ENCODE peak calls at places on chromosomes 6 and 20, in eight cellular contexts. C is stomach; V is cardiac muscle cell; I is CD4-positive, alpha-beta T cell; W is skeletal muscle cell; A is stimulated activated CD4-positive, alpha-beta T cell treated with anti-CD3 and anti-CD28 coated beads, Interleukin-1b, Interleukin-23, amount 100 ng/mL, for 24 hours; L is caudate nucleus; S is WTC11. D is an unnamed sample.

GRCh38 chr6:129567374-129567773 is 142.6 kb downstream of the ARHGAP18 start:
- DNase-seq in W (no peak), I (no peak), V (peak), A (peak), S (peak), C (no peak), L (no peak), D (no peak)

GRCh38 chr6:163413054-163413344 is 1.5 kb upstream of the QKI start:
- DNase-seq in L (no peak), C (no peak), A (no peak), S (no peak), W (no peak), I (no peak), V (no peak), D (no peak)

GRCh38 chr6:135093578-135093977 is 39.0 kb upstream of the HBS1L start:
- DNase-seq in V (no peak), I (no peak), L (no peak), W (no peak), C (no peak), S (no peak), A (no peak), D (no peak)

GRCh38 chr6:83884523-83884922 is 25.0 kb downstream of the CYB5R4 start:
- DNase-seq in V (peak), A (no peak), I (no peak), C (no peak), L (no peak), S (no peak), W (peak), D (no peak)

GRCh38 chr6:15662246-15663056 is at the start of gene DTNBP1:
- DNase-seq in L (peak), W (no peak), C (peak), V (peak), S (peak), I (peak), A (peak), D (peak)

GRCh38 chr6:130622142-130622541 is 205.1 kb upstream of the SMLR1 start:
- DNase-seq in S (no peak), A (no peak), V (no peak), L (no peak), C (no peak), I (no peak), W (no peak), D (no peak)

GRCh38 chr20:19012671-19013070 is 199.1 kb downstream of the SCP2D1 start:
- DNase-seq in A (no peak), C (no peak), I (no peak), L (no peak), W (no peak), V (no peak), S (peak), D (no peak)

GRCh38 chr20:20786428-20786827 is 74.0 kb upstream of the RALGAPA2 start:
- DNase-seq in L (no peak), I (no peak), V (no peak), A (no peak), C (no peak), S (no peak), W (no peak), D (no peak)

GRCh38 chr6:78598966-78599365 is 268.4 kb upstream of the IRAK1BP1 start:
- DNase-seq in A (no peak), W (peak), L (no peak), V (no peak), C (no peak), S (no peak), I (no peak), D (peak)

GRCh38 chr20:57073402-57073801 is 193.0 kb downstream of the BMP7 start:
- DNase-seq in I (no peak), S (no peak), V (no peak), C (no peak), A (no peak), W (no peak), L (no peak), D (no peak)

GRCh38 chr20:2559641-2560040 is 23.3 kb downstream of the TMC2 start:
- DNase-seq in A (no peak), L (no peak), C (no peak), S (no peak), V (no peak), W (no peak), I (no peak), D (no peak)

GRCh38 chr6:10300071-10300470 is 114.8 kb downstream of the TFAP2A start:
- DNase-seq in L (no peak), S (no peak), V (no peak), C (no peak), A (no peak), W (no peak), I (no peak), D (no peak)

GRCh38 chr6:118869350-118869749 is 24.6 kb upstream of the ASF1A start:
- DNase-seq in L (no peak), I (no peak), W (no peak), C (no peak), S (no peak), A (no peak), V (no peak), D (no peak)

GRCh38 chr20:50494428-50494827 is 15.8 kb upstream of the PTPN1 start:
- DNase-seq in I (no peak), S (no peak), A (no peak), V (no peak), W (no peak), C (no peak), L (no peak), D (no peak)

GRCh38 chr20:61789329-61789728 is 276.4 kb downstream of the TAF4 start:
- DNase-seq in L (no peak), A (no peak), W (no peak), S (no peak), V (no peak), I (no peak), C (no peak), D (no peak)

GRCh38 chr20:43379239-43379917 is 78.3 kb upstream of the SRSF6 start:
- DNase-seq in C (no peak), I (no peak), A (no peak), L (no peak), W (peak), S (no peak), V (no peak), D (no peak)

GRCh38 chr20:15818651-15819071 is 754.6 kb downstream of the KIF16B start:
- DNase-seq in C (peak), S (no peak), I (no peak), W (no peak), L (no peak), V (no peak), A (no peak), D (no peak)

GRCh38 chr6:36927691-36928546 is 26.6 kb upstream of the PI16 start:
- DNase-seq in V (no peak), A (no peak), C (no peak), W (no peak), L (no peak), S (no peak), I (no peak), D (no peak)

GRCh38 chr6:44470746-44471145 is 83.2 kb downstream of the CDC5L start:
- DNase-seq in V (no peak), S (no peak), L (no peak), I (no peak), A (no peak), C (no peak), W (no peak), D (no peak)

GRCh38 chr6:154537942-154538341 is 27.5 kb upstream of the CNKSR3 start:
- DNase-seq in S (no peak), W (no peak), V (no peak), C (no peak), I (no peak), A (no peak), L (no peak), D (no peak)

GRCh38 chr6:109325400-109325801 is 56.9 kb downstream of the CD164 start:
- DNase-seq in L (peak), V (no peak), S (no peak), A (no peak), I (no peak), W (no peak), C (no peak), D (no peak)

GRCh38 chr6:42279144-42279781 is 61.6 kb upstream of the MRPS10 start:
- DNase-seq in W (peak), I (no peak), V (no peak), A (no peak), C (no peak), L (no peak), S (no peak), D (peak)

GRCh38 chr20:51862796-51863195 is 60.5 kb upstream of the SALL4 start:
- DNase-seq in S (no peak), I (no peak), W (no peak), C (no peak), L (no peak), V (no peak), A (no peak), D (no peak)